ENCODE peak calls at places on chromosomes 12 and 14, in six cellular contexts. I, J, E, X, D and B are unnamed samples.

GRCh38 chr12:31323466-31324115 is 2.4 kb downstream of the SINHCAF start:
- DNase-seq in D (peak; percentile 46), X (peak; percentile 22), J (peak; percentile 22), E (peak; percentile 72), I (peak; percentile 37), B (no peak)

GRCh38 chr12:2447861-2448260 is 346.9 kb upstream of the FKBP4 start:
- DNase-seq in X (no peak), I (no peak), D (no peak), E (no peak), J (no peak), B (no peak)

GRCh38 chr12:130070017-130070653 is 92.1 kb upstream of the FZD10 start:
- DNase-seq in E (no peak), D (no peak), X (no peak), I (no peak), J (no peak), B (no peak)

GRCh38 chr12:11712491-11712890 is 63.0 kb downstream of the ETV6 start:
- DNase-seq in E (no peak), X (no peak), I (no peak), J (no peak), D (no peak), B (no peak)

GRCh38 chr12:110247340-110248095 is 33.5 kb upstream of the ATP2A2 start:
- DNase-seq in E (no peak), X (no peak), I (no peak), J (peak; percentile 45), D (no peak), B (no peak)

GRCh38 chr12:66129934-66130266 is 650 bp downstream of the LLPH start:
- DNase-seq in I (no peak), X (no peak), J (peak; percentile 58), E (no peak), D (no peak), B (no peak)

GRCh38 chr12:30732954-30733637 is 21.7 kb downstream of the CAPRIN2 start:
- DNase-seq in D (no peak), J (no peak), I (no peak), E (no peak), X (no peak), B (no peak)

GRCh38 chr12:49200882-49201594 is 12.2 kb upstream of the TUBA1A start:
- DNase-seq in X (no peak), J (peak; percentile 92), E (peak; percentile 87), I (peak; percentile 66), D (no peak), B (no peak)

GRCh38 chr12:126668538-126668937 is 1598.4 kb upstream of the TMEM132C start:
- DNase-seq in X (no peak), D (no peak), E (no peak), I (no peak), J (peak; percentile 46), B (no peak)

GRCh38 chr14:22434901-22435565 is 154.0 kb downstream of the DAD1 start:
- DNase-seq in X (no peak), D (no peak), J (no peak), I (no peak), E (no peak), B (no peak)

GRCh38 chr12:870378-870777 is 79.1 kb downstream of the RAD52 start:
- DNase-seq in I (no peak), E (no peak), X (no peak), D (no peak), J (no peak), B (no peak)

GRCh38 chr12:75585309-75585708 is 73.9 kb upstream of the KRR1 start:
- DNase-seq in X (no peak), I (no peak), J (peak; percentile 74), D (no peak), E (no peak), B (no peak)

GRCh38 chr12:27623645-27624044 is 72.6 kb upstream of the REP15 start:
- DNase-seq in J (peak; percentile 61), I (no peak), X (no peak), E (no peak), D (no peak), B (no peak)

GRCh38 chr14:21039059-21039422 is 3.1 kb upstream of the RNASE7 start:
- DNase-seq in E (no peak), D (no peak), I (no peak), X (peak; percentile 89), J (peak; percentile 68), B (peak; percentile 26)

GRCh38 chr12:120810021-120810420 is 84.4 kb downstream of the ACADS start:
- DNase-seq in E (no peak), I (no peak), J (no peak), D (no peak), X (no peak), B (no peak)

GRCh38 chr12:49587174-49587908 is 18.1 kb downstream of the FAM186B start:
- DNase-seq in E (no peak), J (no peak), X (no peak), D (no peak), I (no peak), B (no peak)

GRCh38 chr12:51683763-51684357 is 92.8 kb downstream of the SCN8A start:
- DNase-seq in X (no peak), E (no peak), I (no peak), D (no peak), J (peak; percentile 37), B (no peak)

GRCh38 chr12:124864326-124864752 is 675 bp upstream of the SCARB1 start:
- DNase-seq in D (no peak), E (no peak), J (no peak), I (no peak), X (no peak), B (no peak)

GRCh38 chr12:19937161-19937560 is 431.2 kb upstream of the PDE3A start:
- DNase-seq in D (no peak), J (no peak), E (no peak), X (no peak), I (no peak), B (no peak)

GRCh38 chr14:60637490-60638452 is 11.5 kb downstream of the SIX1 start:
- DNase-seq in J (peak; percentile 68), E (no peak), D (no peak), X (no peak), I (no peak), B (peak; percentile 65)